ENCODE peak calls at places on chromosomes 1 and 21, in four cellular contexts. I is stimulated activated CD8-positive, alpha-beta memory T cell treated with anti-CD3 and anti-CD28 coated beads, Interleukin-7, amount 100 ng/mL, for 1 hour; Y is HTR-8/SVneo; B is GM23338. N is an unnamed sample.

GRCh38 chr21:38984568-38984967 is 178.8 kb downstream of the ETS2 start:
- DNase-seq in Y (no peak), I (no peak), B (no peak), N (no peak)

GRCh38 chr1:109622103-109622892 is 2.7 kb downstream of the AMPD2 start:
- DNase-seq in Y (no peak), I (no peak), B (no peak), N (no peak)

GRCh38 chr1:53715478-53715877 is 23.5 kb downstream of the GLIS1 start:
- DNase-seq in Y (peak; percentile 36), B (peak; percentile 78), I (no peak), N (no peak)

GRCh38 chr1:52209429-52209828 is 67.5 kb downstream of the ZFYVE9 start:
- DNase-seq in B (no peak), Y (no peak), I (no peak), N (no peak)

GRCh38 chr1:206472454-206472853 is 2.2 kb downstream of the IKBKE start:
- DNase-seq in Y (peak; percentile 73), I (no peak), B (peak; percentile 51), N (no peak)

GRCh38 chr1:111990878-111991760 is 1.7 kb upstream of the KCND3 start:
- DNase-seq in I (no peak), B (peak; percentile 82), Y (peak; percentile 40), N (no peak)

GRCh38 chr1:23555225-23555801 is 4.0 kb downstream of the ID3 start:
- DNase-seq in Y (no peak), I (no peak), B (peak; percentile 64), N (no peak)

GRCh38 chr1:234998174-234998741 is 130.4 kb downstream of the TOMM20 start:
- DNase-seq in Y (no peak), B (peak; percentile 51), I (no peak), N (no peak)

GRCh38 chr1:167713330-167714081 is 8.3 kb upstream of the MPZL1 start:
- DNase-seq in Y (no peak), B (peak; percentile 62), I (no peak), N (no peak)

GRCh38 chr1:8302181-8302681 is 15.7 kb upstream of the SLC45A1 start:
- DNase-seq in I (no peak), Y (no peak), B (peak; percentile 16), N (no peak)

GRCh38 chr1:221022331-221022730 is 143.1 kb downstream of the HLX start:
- DNase-seq in Y (no peak), I (no peak), B (no peak), N (no peak)

GRCh38 chr1:71193153-71193552 is 112.3 kb upstream of the ZRANB2 start:
- DNase-seq in B (no peak), I (no peak), Y (no peak), N (no peak)

GRCh38 chr1:9081473-9081872 is 12.0 kb upstream of the SLC2A5 start:
- DNase-seq in Y (no peak), B (no peak), I (no peak), N (no peak)

GRCh38 chr1:43373034-43373940 is 5.5 kb upstream of the ELOVL1 start:
- DNase-seq in Y (peak; percentile 31), B (no peak), I (no peak), N (no peak)

GRCh38 chr21:42358937-42359336 is 7.4 kb downstream of the TFF1 start:
- DNase-seq in Y (no peak), B (peak; percentile 39), I (no peak), N (no peak)

GRCh38 chr1:165143437-165144065 is 213.0 kb downstream of the LMX1A start:
- DNase-seq in B (peak; percentile 62), Y (no peak), I (no peak), N (no peak)

GRCh38 chr1:211925016-211925415 is 94.5 kb upstream of the LPGAT1 start:
- DNase-seq in I (no peak), Y (no peak), B (peak; percentile 52), N (no peak)

GRCh38 chr1:61300899-61301298 is 218.5 kb downstream of the NFIA start:
- DNase-seq in B (peak; percentile 83), Y (no peak), I (no peak), N (no peak)

GRCh38 chr1:180646093-180646492 is 14.3 kb downstream of the XPR1 start:
- DNase-seq in I (no peak), Y (no peak), B (no peak), N (no peak)

GRCh38 chr1:78617615-78618026 is 2.6 kb upstream of the IFI44L start:
- DNase-seq in I (peak; percentile 6), B (peak; percentile 95), Y (peak; percentile 45), N (no peak)

GRCh38 chr1:37923551-37923889 is 23.3 kb downstream of the INPP5B start:
- DNase-seq in I (no peak), B (no peak), Y (no peak), N (no peak)

GRCh38 chr1:13893456-13893855 is 193.5 kb downstream of the PRDM2 start:
- DNase-seq in I (no peak), Y (no peak), B (peak; percentile 19), N (no peak)

GRCh38 chr1:2890221-2890850 is 88.8 kb upstream of the TTC34 start:
- DNase-seq in I (no peak), Y (no peak), B (no peak), N (no peak)

GRCh38 chr21:37257526-37257966 is 9.6 kb downstream of the VPS26C start:
- DNase-seq in B (peak; percentile 61), Y (no peak), I (no peak), N (no peak)

GRCh38 chr1:204523605-204524215 is 7.5 kb downstream of the MDM4 start:
- DNase-seq in Y (no peak), I (no peak), B (no peak), N (no peak)

GRCh38 chr1:60678802-60679201 is 403.6 kb upstream of the NFIA start:
- DNase-seq in Y (no peak), B (peak; percentile 22), I (no peak), N (no peak)

GRCh38 chr1:168512864-168513595 is 30.8 kb downstream of the XCL2 start:
- DNase-seq in I (no peak), B (no peak), Y (no peak), N (no peak)

GRCh38 chr1:162218975-162219374 is 149.5 kb downstream of the NOS1AP start:
- DNase-seq in I (no peak), B (no peak), Y (no peak), N (no peak)

GRCh38 chr1:99680258-99680657 is 34.3 kb downstream of the PALMD start:
- DNase-seq in B (no peak), Y (no peak), I (no peak), N (no peak)

GRCh38 chr1:214550339-214551051 is 907 bp downstream of the PTPN14 start:
- DNase-seq in B (peak; percentile 42), I (no peak), Y (no peak), N (no peak)

GRCh38 chr1:228073061-228073869 is 9.2 kb upstream of the ARF1 start:
- DNase-seq in I (no peak), Y (no peak), B (no peak), N (no peak)

GRCh38 chr1:186802388-186802787 is 26.4 kb upstream of the PLA2G4A start:
- DNase-seq in I (no peak), B (no peak), Y (no peak), N (no peak)

GRCh38 chr1:91020967-91021685 is 709 bp downstream of the ZNF644 start:
- DNase-seq in B (peak; percentile 91), Y (peak; percentile 53), I (peak; percentile 29), N (no peak)

GRCh38 chr1:21340230-21340564 is 49.9 kb upstream of the ECE1 start:
- DNase-seq in B (no peak), I (no peak), Y (no peak), N (no peak)